ENCODE peak calls at places on chromosomes 13 and 19, in four cellular contexts. One of them, this sample, is unnamed.

GRCh38 chr19:17515408-17516149 is 4.1 kb downstream of the PGLS start:
- DNase-seq in cardiac muscle cell: no peak
- DNase-seq in Peyer's patch: no peak
- DNase-seq in brain microvascular endothelial cell: no peak
- DNase-seq in this sample: no peak

GRCh38 chr13:79591493-79591892 is 110.5 kb downstream of the NDFIP2 start:
- DNase-seq in cardiac muscle cell: no peak
- DNase-seq in Peyer's patch: no peak
- DNase-seq in brain microvascular endothelial cell: no peak
- DNase-seq in this sample: no peak

GRCh38 chr13:51955281-51955771 is 55.9 kb downstream of the ATP7B start:
- DNase-seq in brain microvascular endothelial cell: no peak
- DNase-seq in cardiac muscle cell: no peak
- DNase-seq in Peyer's patch: no peak
- DNase-seq in this sample: peak

GRCh38 chr19:33948651-33949335 is 152.1 kb downstream of the KCTD15 start:
- DNase-seq in brain microvascular endothelial cell: no peak
- DNase-seq in cardiac muscle cell: no peak
- DNase-seq in Peyer's patch: no peak
- DNase-seq in this sample: no peak

GRCh38 chr19:56538761-56539263 is at the start of gene ZFP28:
- DNase-seq in brain microvascular endothelial cell: no peak
- DNase-seq in cardiac muscle cell: no peak
- DNase-seq in Peyer's patch: peak
- DNase-seq in this sample: peak

GRCh38 chr19:11560404-11560988 is 1.5 kb upstream of the ELOF1 start:
- DNase-seq in brain microvascular endothelial cell: peak
- DNase-seq in Peyer's patch: peak
- DNase-seq in cardiac muscle cell: peak
- DNase-seq in this sample: peak

GRCh38 chr19:17680235-17680722 is 7.9 kb downstream of the UNC13A start:
- DNase-seq in brain microvascular endothelial cell: peak
- DNase-seq in Peyer's patch: peak
- DNase-seq in cardiac muscle cell: peak
- DNase-seq in this sample: peak

GRCh38 chr19:30521937-30522336 is 149.8 kb downstream of the ZNF536 start:
- DNase-seq in Peyer's patch: no peak
- DNase-seq in brain microvascular endothelial cell: no peak
- DNase-seq in cardiac muscle cell: no peak
- DNase-seq in this sample: no peak

GRCh38 chr13:23824355-23824754 is 64.8 kb downstream of the MIPEP start:
- DNase-seq in cardiac muscle cell: no peak
- DNase-seq in brain microvascular endothelial cell: no peak
- DNase-seq in Peyer's patch: no peak
- DNase-seq in this sample: no peak

GRCh38 chr19:35225951-35226350 is 2.6 kb downstream of the FAM187B start:
- DNase-seq in Peyer's patch: no peak
- DNase-seq in cardiac muscle cell: no peak
- DNase-seq in brain microvascular endothelial cell: no peak
- DNase-seq in this sample: no peak

GRCh38 chr19:2250765-2251576 is 1.8 kb downstream of the AMH start:
- DNase-seq in brain microvascular endothelial cell: no peak
- DNase-seq in cardiac muscle cell: no peak
- DNase-seq in Peyer's patch: no peak
- DNase-seq in this sample: no peak

GRCh38 chr19:2248136-2249009 is 750 bp upstream of the AMH start:
- DNase-seq in cardiac muscle cell: no peak
- DNase-seq in Peyer's patch: no peak
- DNase-seq in brain microvascular endothelial cell: no peak
- DNase-seq in this sample: no peak

GRCh38 chr19:2249880-2250764 is 999 bp downstream of the AMH start:
- DNase-seq in cardiac muscle cell: no peak
- DNase-seq in Peyer's patch: no peak
- DNase-seq in brain microvascular endothelial cell: no peak
- DNase-seq in this sample: no peak

GRCh38 chr19:2247433-2248101 is 1.6 kb upstream of the AMH start:
- DNase-seq in Peyer's patch: no peak
- DNase-seq in brain microvascular endothelial cell: no peak
- DNase-seq in cardiac muscle cell: no peak
- DNase-seq in this sample: no peak

DNA sequence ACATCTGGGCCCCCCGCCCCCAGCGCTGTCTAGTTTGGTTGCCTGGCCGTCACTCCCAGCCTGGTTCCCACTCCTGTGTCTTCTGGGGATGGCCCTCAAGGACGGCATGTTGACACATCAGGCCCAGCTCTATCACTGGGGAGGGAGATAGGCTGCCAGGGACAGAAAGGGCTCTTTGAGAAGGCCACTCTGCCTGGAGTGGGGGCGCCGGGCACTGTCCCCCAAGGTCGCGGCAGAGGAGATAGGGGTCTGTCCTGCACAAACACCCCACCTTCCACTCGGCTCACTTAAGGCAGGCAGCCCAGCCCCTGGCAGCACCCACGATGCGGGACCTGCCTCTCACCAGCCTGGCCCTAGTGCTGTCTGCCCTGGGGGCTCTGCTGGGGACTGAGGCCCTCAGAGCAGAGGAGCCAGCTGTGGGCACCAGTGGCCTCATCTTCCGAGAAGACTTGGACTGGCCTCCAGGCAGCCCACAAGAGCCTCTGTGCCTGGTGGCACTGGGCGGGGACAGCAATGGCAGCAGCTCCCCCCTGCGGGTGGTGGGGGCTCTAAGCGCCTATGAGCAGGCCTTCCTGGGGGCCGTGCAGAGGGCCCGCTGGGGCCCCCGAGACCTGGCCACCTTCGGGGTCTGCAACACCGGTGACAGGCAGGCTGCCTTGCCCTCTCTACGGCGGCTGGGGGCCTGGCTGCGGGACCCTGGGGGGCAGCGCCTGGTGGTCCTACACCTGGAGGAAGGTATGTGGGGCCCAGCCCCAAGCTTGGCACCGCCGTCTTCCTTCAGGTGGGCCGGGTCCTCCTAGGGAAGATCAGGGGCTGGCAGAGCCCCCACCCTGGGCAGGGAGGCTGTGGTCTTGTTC is at the start of gene AMH:
- DNase-seq in brain microvascular endothelial cell: no peak
- DNase-seq in Peyer's patch: no peak
- DNase-seq in cardiac muscle cell: no peak
- DNase-seq in this sample: no peak
- TF ChIP-seq CTCF in brain microvascular endothelial cell: no peak
- TF ChIP-seq CTCF in Peyer's patch: no peak
- TF ChIP-seq CTCF in cardiac muscle cell: no peak
- TF ChIP-seq CTCF in this sample: no peak

DNA sequence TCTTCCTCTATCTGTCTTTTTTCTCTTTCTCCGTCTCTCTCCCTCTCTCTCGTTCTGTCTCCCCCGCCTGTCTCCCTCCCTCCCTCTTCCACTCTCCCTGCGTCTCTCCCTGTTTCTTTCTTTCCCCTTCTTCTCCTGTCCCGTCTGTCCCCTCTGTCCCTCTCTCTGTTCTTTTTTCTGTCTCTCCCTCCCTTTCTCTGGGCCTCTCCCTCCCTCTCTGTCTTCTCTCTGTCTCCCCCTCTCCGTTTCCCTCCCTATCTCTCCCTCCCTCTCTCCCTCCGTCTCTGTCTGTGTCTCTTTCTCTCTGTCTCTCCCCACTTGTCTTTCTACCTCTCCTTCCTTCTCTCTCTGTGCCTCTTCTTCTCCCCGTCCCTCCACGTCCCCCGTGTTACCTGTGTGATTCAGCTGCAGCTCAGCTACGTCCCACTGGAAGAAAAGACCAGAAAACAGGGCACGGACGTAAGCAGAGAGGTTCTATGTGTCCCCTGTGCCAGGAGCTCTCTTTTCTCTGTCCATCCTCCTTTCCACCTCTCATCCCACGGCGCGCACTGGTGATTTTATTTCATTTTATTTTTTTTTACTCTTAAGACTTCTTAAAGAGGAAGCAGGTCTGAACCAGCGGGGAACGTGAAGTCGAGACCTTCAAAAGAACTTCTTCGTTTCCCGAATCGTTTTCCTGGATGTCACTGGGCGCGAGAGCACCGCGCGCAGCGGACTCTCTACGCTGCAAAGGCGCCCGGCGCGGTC is 1.1 kb downstream of the CD70 start:
- DNase-seq in cardiac muscle cell: no peak
- DNase-seq in brain microvascular endothelial cell: no peak
- DNase-seq in Peyer's patch: no peak
- DNase-seq in this sample: no peak
- H3K4me3 ChIP-seq in cardiac muscle cell: peak
- H3K4me3 ChIP-seq in brain microvascular endothelial cell: no peak
- H3K4me3 ChIP-seq in Peyer's patch: no peak
- H3K4me3 ChIP-seq in this sample: no peak

GRCh38 chr19:44958090-44958489 is 2.9 kb downstream of the CLPTM1 start:
- DNase-seq in Peyer's patch: no peak
- DNase-seq in brain microvascular endothelial cell: no peak
- DNase-seq in cardiac muscle cell: no peak
- DNase-seq in this sample: no peak

GRCh38 chr19:44954278-44954648 is 917 bp upstream of the CLPTM1 start:
- DNase-seq in brain microvascular endothelial cell: no peak
- DNase-seq in cardiac muscle cell: no peak
- DNase-seq in Peyer's patch: no peak
- DNase-seq in this sample: no peak

GRCh38 chr19:44951179-44952159 is 3.7 kb upstream of the CLPTM1 start:
- DNase-seq in brain microvascular endothelial cell: peak
- DNase-seq in cardiac muscle cell: peak
- DNase-seq in Peyer's patch: peak
- DNase-seq in this sample: peak

GRCh38 chr19:44955500-44956439 is 590 bp downstream of the CLPTM1 start:
- DNase-seq in Peyer's patch: no peak
- DNase-seq in cardiac muscle cell: no peak
- DNase-seq in brain microvascular endothelial cell: no peak
- DNase-seq in this sample: no peak

DNA sequence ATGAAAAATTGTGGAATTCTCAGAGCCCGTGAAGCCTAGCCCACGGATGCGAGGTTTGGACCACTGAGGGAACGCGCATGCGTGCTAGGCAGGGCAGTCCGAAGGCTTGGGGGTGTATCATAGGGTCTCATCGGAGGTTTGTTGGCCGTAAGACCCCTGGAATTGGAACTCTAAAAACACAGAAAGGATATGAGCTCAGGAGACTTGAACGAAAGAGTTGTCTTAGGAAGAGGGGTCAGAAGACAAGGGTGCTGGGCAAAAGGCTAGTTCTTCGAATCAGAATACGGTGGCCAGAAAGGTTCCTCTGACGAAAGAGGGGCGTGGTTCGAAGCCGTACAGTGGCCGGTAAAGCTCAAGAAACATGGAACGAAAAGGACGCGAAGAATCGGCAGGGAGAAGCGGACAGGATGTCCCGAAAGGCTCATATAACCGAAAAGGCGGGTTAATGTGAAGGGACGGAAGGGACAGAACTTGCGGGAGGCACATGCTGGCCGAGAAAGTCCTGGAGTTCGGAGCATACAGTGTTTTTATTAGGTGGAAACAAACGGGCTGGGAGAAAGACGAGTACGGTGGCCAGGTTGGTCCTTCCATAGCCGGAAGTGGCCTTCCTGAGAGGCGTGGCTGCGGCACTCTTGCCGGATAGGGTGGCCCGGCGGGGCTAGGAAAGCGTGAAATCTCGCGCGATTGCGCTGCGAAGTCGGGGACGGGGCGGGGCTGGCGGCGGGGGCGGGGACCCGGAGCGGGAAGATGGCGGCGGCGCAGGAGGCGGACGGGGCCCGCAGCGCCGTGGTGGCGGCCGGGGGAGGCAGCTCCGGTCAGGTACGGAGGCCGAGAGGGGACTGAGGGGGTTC is at the start of gene CLPTM1:
- DNase-seq in brain microvascular endothelial cell: peak
- DNase-seq in cardiac muscle cell: peak
- DNase-seq in Peyer's patch: peak
- DNase-seq in this sample: peak
- TF ChIP-seq CTCF in brain microvascular endothelial cell: no peak
- TF ChIP-seq CTCF in cardiac muscle cell: no peak
- TF ChIP-seq CTCF in Peyer's patch: peak
- TF ChIP-seq CTCF in this sample: no peak

DNA sequence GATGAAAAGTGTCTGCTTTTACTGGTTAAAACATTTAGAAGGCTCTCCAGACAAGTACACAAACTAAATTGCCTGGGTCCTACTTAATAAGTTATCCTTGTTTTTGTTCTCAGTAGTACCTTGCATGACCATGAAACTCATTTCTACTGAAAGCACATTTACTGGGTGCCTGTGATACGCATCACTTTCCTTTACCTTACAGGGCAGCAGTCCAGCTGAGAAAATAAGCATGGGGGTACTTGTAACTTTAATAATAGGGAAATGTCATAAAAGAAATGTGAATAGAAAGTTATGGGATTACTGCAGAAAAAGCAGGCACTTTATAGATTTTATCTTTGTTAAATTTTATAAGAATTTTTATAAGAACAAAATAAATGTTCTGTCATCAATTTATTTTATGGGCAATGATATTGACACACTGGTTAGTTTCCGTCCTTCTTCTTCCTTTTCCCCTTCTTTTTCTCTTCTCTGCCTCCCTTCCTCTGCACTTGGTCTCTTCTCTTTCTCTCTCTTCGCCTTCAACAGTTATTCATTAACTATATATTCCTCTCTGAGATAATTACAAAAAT is 107.3 kb upstream of the AKAP11 start:
- DNase-seq in Peyer's patch: no peak
- DNase-seq in brain microvascular endothelial cell: no peak
- DNase-seq in cardiac muscle cell: no peak
- DNase-seq in this sample: no peak
- H3K4me3 ChIP-seq in Peyer's patch: no peak
- H3K4me3 ChIP-seq in brain microvascular endothelial cell: no peak
- H3K4me3 ChIP-seq in cardiac muscle cell: no peak
- H3K4me3 ChIP-seq in this sample: no peak

GRCh38 chr19:55098716-55099556 is 18.5 kb downstream of the PPP1R12C start:
- DNase-seq in brain microvascular endothelial cell: no peak
- DNase-seq in Peyer's patch: no peak
- DNase-seq in cardiac muscle cell: no peak
- DNase-seq in this sample: no peak
- TF ChIP-seq CTCF in brain microvascular endothelial cell: peak
- TF ChIP-seq CTCF in Peyer's patch: no peak
- TF ChIP-seq CTCF in cardiac muscle cell: no peak
- TF ChIP-seq CTCF in this sample: no peak

GRCh38 chr13:109782823-109783411 is 3.5 kb downstream of the IRS2 start:
- DNase-seq in brain microvascular endothelial cell: no peak
- DNase-seq in Peyer's patch: no peak
- DNase-seq in cardiac muscle cell: no peak
- DNase-seq in this sample: no peak

GRCh38 chr13:109783815-109784589 is 2.4 kb downstream of the IRS2 start:
- DNase-seq in brain microvascular endothelial cell: no peak
- DNase-seq in Peyer's patch: no peak
- DNase-seq in cardiac muscle cell: no peak
- DNase-seq in this sample: no peak

GRCh38 chr13:109784590-109785140 is 1.7 kb downstream of the IRS2 start:
- DNase-seq in cardiac muscle cell: peak
- DNase-seq in brain microvascular endothelial cell: peak
- DNase-seq in Peyer's patch: no peak
- DNase-seq in this sample: peak

GRCh38 chr13:109782066-109782822 is 4.1 kb downstream of the IRS2 start:
- DNase-seq in brain microvascular endothelial cell: no peak
- DNase-seq in cardiac muscle cell: no peak
- DNase-seq in Peyer's patch: no peak
- DNase-seq in this sample: no peak

GRCh38 chr13:109783447-109783814 is 3.0 kb downstream of the IRS2 start:
- DNase-seq in Peyer's patch: no peak
- DNase-seq in brain microvascular endothelial cell: no peak
- DNase-seq in cardiac muscle cell: no peak
- DNase-seq in this sample: no peak
- H3K4me3 ChIP-seq in Peyer's patch: peak
- H3K4me3 ChIP-seq in brain microvascular endothelial cell: peak
- H3K4me3 ChIP-seq in cardiac muscle cell: no peak
- H3K4me3 ChIP-seq in this sample: no peak

This sample was measured in colonic mucosa.